ENCODE peak calls at places on chromosome 13, in four cellular contexts. One of them, this sample, is unnamed.

GRCh38 chr13:25375727-25376358 is 4.1 kb downstream of the ATP8A2 start:
- DNase-seq in fibroblast of lung: peak; percentile 19
- DNase-seq in cardiac fibroblast: peak; percentile 60
- DNase-seq in stimulated activated naive CD4-positive, alpha-beta T cell treated with Interleukin-2 at 50 U/mL for 16 hours: no peak
- DNase-seq in this sample: peak; percentile 71

GRCh38 chr13:98834254-98834960 is 81.9 kb upstream of the SLC15A1 start:
- DNase-seq in fibroblast of lung: no peak
- DNase-seq in cardiac fibroblast: no peak
- DNase-seq in stimulated activated naive CD4-positive, alpha-beta T cell treated with Interleukin-2 at 50 U/mL for 16 hours: no peak
- DNase-seq in this sample: no peak

GRCh38 chr13:36758345-36758744 is 60.7 kb upstream of the RFXAP start:
- DNase-seq in fibroblast of lung: no peak
- DNase-seq in stimulated activated naive CD4-positive, alpha-beta T cell treated with Interleukin-2 at 50 U/mL for 16 hours: no peak
- DNase-seq in cardiac fibroblast: no peak
- DNase-seq in this sample: no peak

GRCh38 chr13:39888865-39889810 is 233.7 kb downstream of the COG6 start:
- DNase-seq in cardiac fibroblast: peak; percentile 41
- DNase-seq in stimulated activated naive CD4-positive, alpha-beta T cell treated with Interleukin-2 at 50 U/mL for 16 hours: no peak
- DNase-seq in fibroblast of lung: peak; percentile 39
- DNase-seq in this sample: peak; percentile 18

GRCh38 chr13:71759506-71760225 is 107.3 kb downstream of the DACH1 start:
- DNase-seq in cardiac fibroblast: no peak
- DNase-seq in stimulated activated naive CD4-positive, alpha-beta T cell treated with Interleukin-2 at 50 U/mL for 16 hours: no peak
- DNase-seq in fibroblast of lung: peak; percentile 47
- DNase-seq in this sample: no peak

GRCh38 chr13:20127563-20128458 is 33.0 kb downstream of the GJA3 start:
- DNase-seq in cardiac fibroblast: peak; percentile 53
- DNase-seq in fibroblast of lung: peak; percentile 66
- DNase-seq in stimulated activated naive CD4-positive, alpha-beta T cell treated with Interleukin-2 at 50 U/mL for 16 hours: peak; percentile 23
- DNase-seq in this sample: peak; percentile 74

GRCh38 chr13:43331676-43332075 is 308.3 kb downstream of the DNAJC15 start:
- DNase-seq in fibroblast of lung: peak; percentile 58
- DNase-seq in stimulated activated naive CD4-positive, alpha-beta T cell treated with Interleukin-2 at 50 U/mL for 16 hours: no peak
- DNase-seq in cardiac fibroblast: peak; percentile 32
- DNase-seq in this sample: no peak

GRCh38 chr13:79995334-79995733 is 345.6 kb downstream of the SPRY2 start:
- DNase-seq in fibroblast of lung: peak; percentile 95
- DNase-seq in cardiac fibroblast: peak; percentile 85
- DNase-seq in stimulated activated naive CD4-positive, alpha-beta T cell treated with Interleukin-2 at 50 U/mL for 16 hours: no peak
- DNase-seq in this sample: peak; percentile 57

GRCh38 chr13:50915562-50915961 is 6.0 kb downstream of the RNASEH2B start:
- DNase-seq in fibroblast of lung: no peak
- DNase-seq in cardiac fibroblast: no peak
- DNase-seq in stimulated activated naive CD4-positive, alpha-beta T cell treated with Interleukin-2 at 50 U/mL for 16 hours: no peak
- DNase-seq in this sample: no peak

GRCh38 chr13:46062190-46062589 is 9.6 kb upstream of the ZC3H13 start:
- DNase-seq in stimulated activated naive CD4-positive, alpha-beta T cell treated with Interleukin-2 at 50 U/mL for 16 hours: no peak
- DNase-seq in cardiac fibroblast: peak; percentile 86
- DNase-seq in fibroblast of lung: peak; percentile 20
- DNase-seq in this sample: no peak

This sample was measured in GM03348.